ENCODE peak calls at places on chromosomes 13 and 19, in six cellular contexts. S, C, N, K, W and E are unnamed samples.

GRCh38 chr13:29465741-29466293 is 129.7 kb downstream of the SLC7A1 start:
- DNase-seq in S (peak; percentile 31), C (no peak), N (peak; percentile 32), K (peak; percentile 32), W (no peak), E (no peak)

GRCh38 chr13:49058761-49059160 is 83.0 kb downstream of the FNDC3A start:
- DNase-seq in S (no peak), C (no peak), N (no peak), K (no peak), W (no peak), E (no peak)

GRCh38 chr13:98482476-98483444 is 94.1 kb downstream of the STK24 start:
- DNase-seq in S (peak; percentile 68), C (no peak), N (peak; percentile 76), K (peak; percentile 77), W (peak; percentile 77), E (no peak)

GRCh38 chr13:107192289-107192688 is 624.4 kb upstream of the ARGLU1 start:
- DNase-seq in S (no peak), C (no peak), N (no peak), K (no peak), W (peak; percentile 75), E (no peak)

GRCh38 chr19:17302391-17303166 is 646 bp downstream of the ABHD8 start:
- DNase-seq in S (no peak), C (no peak), N (no peak), K (no peak), W (no peak), E (no peak)

GRCh38 chr13:84192125-84192524 is 309.9 kb upstream of the SLITRK1 start:
- DNase-seq in S (no peak), C (no peak), N (no peak), K (no peak), W (no peak), E (peak; percentile 76)

GRCh38 chr13:32323912-32324311 is 8.6 kb downstream of the BRCA2 start:
- DNase-seq in S (no peak), C (no peak), N (no peak), K (no peak), W (no peak), E (no peak)

GRCh38 chr13:40069173-40070044 is 413.9 kb downstream of the COG6 start:
- DNase-seq in S (peak; percentile 77), C (peak; percentile 61), N (peak; percentile 83), K (peak; percentile 76), W (peak; percentile 71), E (peak; percentile 72)

GRCh38 chr13:73465629-73465974 is 406.8 kb downstream of the KLF5 start:
- DNase-seq in S (no peak), C (no peak), N (no peak), K (no peak), W (no peak), E (peak; percentile 35)

GRCh38 chr19:7772752-7773291 is 9.8 kb downstream of the CLEC4M start:
- DNase-seq in S (no peak), C (no peak), N (no peak), K (no peak), W (no peak), E (peak; percentile 46)

GRCh38 chr19:1566392-1567115 is 1.6 kb downstream of the MEX3D start:
- DNase-seq in S (peak; percentile 62), C (no peak), N (peak; percentile 74), K (peak; percentile 90), W (peak; percentile 76), E (peak; percentile 75)

GRCh38 chr19:54160182-54160811 is 776 bp upstream of the LENG1 start:
- DNase-seq in S (no peak), C (no peak), N (no peak), K (no peak), W (no peak), E (peak; percentile 26)

GRCh38 chr19:3065675-3066357 is 3.5 kb upstream of the TLE5 start:
- DNase-seq in S (no peak), C (no peak), N (no peak), K (no peak), W (no peak), E (no peak)
- TF ChIP-seq CTCF in S (no peak), C (no peak), N (no peak), K (no peak), W (no peak), E (no peak)

DNA sequence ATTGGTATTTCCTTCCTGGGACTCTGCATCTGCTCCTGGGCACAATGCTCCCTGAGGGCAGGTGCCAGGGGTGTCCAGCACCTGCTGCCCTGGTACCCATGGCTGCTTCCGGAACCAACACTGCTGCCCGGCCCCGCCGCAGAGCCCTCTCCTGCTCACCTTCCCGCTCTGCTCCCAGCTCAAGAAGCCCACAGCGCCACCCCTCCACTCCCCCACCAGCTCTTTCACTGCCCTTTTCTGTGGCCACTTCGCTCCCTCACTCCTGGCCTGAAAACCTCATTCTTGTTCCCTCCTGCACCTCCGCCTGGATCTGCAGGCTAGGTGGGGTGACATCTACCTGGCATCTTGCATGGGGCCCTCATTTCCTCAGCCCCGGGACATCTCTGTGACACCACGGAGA is 6.4 kb downstream of the ZNF787 start:
- DNase-seq in S (no peak), C (no peak), N (no peak), K (no peak), W (no peak), E (no peak)
- H3K4me1 ChIP-seq in S (peaks cover 87% of the 10 kb centered on the region), C (peaks cover 19% of the 10 kb centered on the region), N (peaks cover 94% of the 10 kb centered on the region), K (peaks cover 56% of the 10 kb centered on the region), W (peaks cover 98% of the 10 kb centered on the region), E (peaks cover 34% of the 10 kb centered on the region)

GRCh38 chr13:66200555-66200954 is 1029.6 kb downstream of the PCDH9 start:
- DNase-seq in S (no peak), C (no peak), N (no peak), K (no peak), W (no peak), E (no peak)
- TF ChIP-seq CTCF in S (no peak), C (no peak), N (no peak), K (no peak), W (no peak), E (no peak)

DNA sequence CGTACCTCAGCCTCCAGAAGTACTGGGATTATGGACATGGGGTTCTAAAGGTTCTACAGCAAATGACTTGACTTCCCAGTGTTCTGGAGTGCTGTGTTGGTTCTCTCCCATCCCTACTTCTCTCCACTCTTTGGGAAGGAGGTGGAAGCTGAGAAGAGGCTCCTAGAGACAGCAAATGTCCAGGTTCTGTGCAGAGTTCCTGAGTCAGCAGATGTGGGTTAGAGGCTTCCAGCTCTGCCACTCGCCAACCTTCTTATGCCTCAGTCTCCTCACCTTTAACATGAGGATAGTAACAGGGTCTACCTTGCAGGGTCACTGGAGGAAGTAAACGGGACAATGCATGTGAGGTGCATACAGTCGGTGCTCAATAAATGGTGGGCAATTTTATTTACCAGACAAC is 80.5 kb upstream of the VSTM2B start:
- DNase-seq in S (no peak), C (no peak), N (no peak), K (no peak), W (no peak), E (no peak)
- H3K4me1 ChIP-seq in S (no peaks in the 10 kb centered on the region), C (no peaks in the 10 kb centered on the region), N (no peaks in the 10 kb centered on the region), K (no peaks in the 10 kb centered on the region), W (no peaks in the 10 kb centered on the region), E (no peaks in the 10 kb centered on the region)

GRCh38 chr19:30083701-30084156 is 141.7 kb downstream of the URI1 start:
- DNase-seq in S (no peak), C (no peak), N (no peak), K (no peak), W (no peak), E (no peak)

GRCh38 chr19:30086220-30086619 is 144.2 kb downstream of the URI1 start:
- DNase-seq in S (no peak), C (no peak), N (no peak), K (no peak), W (no peak), E (no peak)

GRCh38 chr19:30084390-30084819 is 142.4 kb downstream of the URI1 start:
- DNase-seq in S (no peak), C (no peak), N (no peak), K (no peak), W (no peak), E (no peak)

GRCh38 chr19:30086916-30087315 is 144.9 kb downstream of the URI1 start:
- DNase-seq in S (no peak), C (no peak), N (no peak), K (no peak), W (no peak), E (no peak)

GRCh38 chr19:30085394-30085793 is 143.4 kb downstream of the URI1 start:
- DNase-seq in S (no peak), C (no peak), N (no peak), K (peak; percentile 8), W (no peak), E (peak; percentile 24)
- TF ChIP-seq CTCF in S (no peak), C (no peak), N (no peak), K (no peak), W (no peak), E (peak; percentile 36)

GRCh38 chr19:33290082-33290815 is 12.1 kb downstream of the CEBPA start:
- DNase-seq in S (no peak), C (no peak), N (no peak), K (no peak), W (peak; percentile 34), E (no peak)
- H3K4me1 ChIP-seq in S (peaks cover 18% of the 10 kb centered on the region), C (peaks cover 7% of the 10 kb centered on the region), N (no peaks in the 10 kb centered on the region), K (peaks cover 12% of the 10 kb centered on the region), W (peaks cover 89% of the 10 kb centered on the region), E (peaks cover 17% of the 10 kb centered on the region)